ENCODE peak calls at places on chromosomes 2 and 18, in five cellular contexts. One of them, this sample, is unnamed.

GRCh38 chr2:240290432-240291336 is 144.8 kb upstream of the GPC1 start:
- DNase-seq in breast epithelium: peak
- DNase-seq in IMR-90: no peak
- DNase-seq in adrenal gland: no peak
- DNase-seq in H54: no peak
- DNase-seq in this sample: no peak

GRCh38 chr18:9173770-9174233 is 37.2 kb downstream of the ANKRD12 start:
- DNase-seq in breast epithelium: no peak
- DNase-seq in IMR-90: no peak
- DNase-seq in adrenal gland: no peak
- DNase-seq in H54: no peak
- DNase-seq in this sample: no peak

GRCh38 chr2:101843048-101843447 is 145.5 kb downstream of the MAP4K4 start:
- DNase-seq in breast epithelium: no peak
- DNase-seq in IMR-90: no peak
- DNase-seq in adrenal gland: no peak
- DNase-seq in H54: no peak
- DNase-seq in this sample: peak

GRCh38 chr2:127570282-127571250 is 35.1 kb downstream of the MYO7B start:
- DNase-seq in breast epithelium: no peak
- DNase-seq in IMR-90: peak
- DNase-seq in adrenal gland: peak
- DNase-seq in H54: no peak
- DNase-seq in this sample: no peak

GRCh38 chr2:230985519-230986231 is 10.2 kb upstream of the SPATA3 start:
- DNase-seq in breast epithelium: no peak
- DNase-seq in IMR-90: no peak
- DNase-seq in adrenal gland: no peak
- DNase-seq in H54: no peak
- DNase-seq in this sample: no peak

GRCh38 chr2:208608436-208608835 is 201.8 kb downstream of the PTH2R start:
- DNase-seq in breast epithelium: no peak
- DNase-seq in IMR-90: no peak
- DNase-seq in adrenal gland: no peak
- DNase-seq in H54: no peak
- DNase-seq in this sample: no peak

GRCh38 chr18:7618821-7619410 is 51.8 kb downstream of the PTPRM start:
- DNase-seq in breast epithelium: no peak
- DNase-seq in IMR-90: no peak
- DNase-seq in adrenal gland: no peak
- DNase-seq in H54: no peak
- DNase-seq in this sample: no peak

GRCh38 chr2:217297096-217297495 is 437.2 kb upstream of the TNP1 start:
- DNase-seq in breast epithelium: no peak
- DNase-seq in IMR-90: no peak
- DNase-seq in adrenal gland: no peak
- DNase-seq in H54: no peak
- DNase-seq in this sample: no peak

GRCh38 chr18:49062832-49063226 is 112.1 kb upstream of the SMAD7 start:
- DNase-seq in breast epithelium: no peak
- DNase-seq in IMR-90: no peak
- DNase-seq in adrenal gland: no peak
- DNase-seq in H54: no peak
- DNase-seq in this sample: no peak

GRCh38 chr18:73235491-73235890 is 367.7 kb upstream of the NETO1 start:
- DNase-seq in breast epithelium: no peak
- DNase-seq in IMR-90: peak
- DNase-seq in adrenal gland: no peak
- DNase-seq in H54: no peak
- DNase-seq in this sample: no peak

GRCh38 chr18:32351014-32351413 is 119.7 kb downstream of the GAREM1 start:
- DNase-seq in breast epithelium: no peak
- DNase-seq in IMR-90: peak
- DNase-seq in adrenal gland: no peak
- DNase-seq in H54: no peak
- DNase-seq in this sample: no peak

GRCh38 chr2:237240252-237240651 is 154.6 kb downstream of the COPS8 start:
- DNase-seq in breast epithelium: no peak
- DNase-seq in IMR-90: no peak
- DNase-seq in adrenal gland: no peak
- DNase-seq in H54: no peak
- DNase-seq in this sample: no peak

GRCh38 chr18:9868857-9869712 is 16.7 kb upstream of the TXNDC2 start:
- DNase-seq in breast epithelium: no peak
- DNase-seq in IMR-90: no peak
- DNase-seq in adrenal gland: no peak
- DNase-seq in H54: no peak
- DNase-seq in this sample: no peak

GRCh38 chr2:135150711-135151110 is 98.6 kb downstream of the RAB3GAP1 start:
- DNase-seq in breast epithelium: no peak
- DNase-seq in IMR-90: no peak
- DNase-seq in adrenal gland: no peak
- DNase-seq in H54: no peak
- DNase-seq in this sample: no peak

GRCh38 chr2:19357383-19358241 is 811 bp downstream of the OSR1 start:
- DNase-seq in breast epithelium: no peak
- DNase-seq in IMR-90: peak
- DNase-seq in adrenal gland: no peak
- DNase-seq in H54: no peak
- DNase-seq in this sample: peak

GRCh38 chr2:39024833-39025232 is 96.0 kb downstream of the SOS1 start:
- DNase-seq in breast epithelium: no peak
- DNase-seq in IMR-90: peak
- DNase-seq in adrenal gland: no peak
- DNase-seq in H54: no peak
- DNase-seq in this sample: no peak

GRCh38 chr2:165927353-165927752 is 26.2 kb downstream of the TTC21B start:
- DNase-seq in breast epithelium: no peak
- DNase-seq in IMR-90: peak
- DNase-seq in adrenal gland: no peak
- DNase-seq in H54: no peak
- DNase-seq in this sample: no peak

GRCh38 chr2:95052804-95053535 is 27.5 kb downstream of the MAL start:
- DNase-seq in breast epithelium: no peak
- DNase-seq in IMR-90: no peak
- DNase-seq in adrenal gland: no peak
- DNase-seq in H54: no peak
- DNase-seq in this sample: no peak

GRCh38 chr18:29169599-29169998 is 992.7 kb upstream of the CDH2 start:
- DNase-seq in breast epithelium: no peak
- DNase-seq in IMR-90: no peak
- DNase-seq in adrenal gland: no peak
- DNase-seq in H54: no peak
- DNase-seq in this sample: no peak
- TF ChIP-seq POLR2A in breast epithelium: no peak
- TF ChIP-seq POLR2A in IMR-90: no peak
- TF ChIP-seq POLR2A in adrenal gland: no peak
- TF ChIP-seq POLR2A in H54: no peak
- TF ChIP-seq POLR2A in this sample: no peak

GRCh38 chr2:211328126-211328525 is 771.7 kb downstream of the CPS1 start:
- DNase-seq in breast epithelium: no peak
- DNase-seq in IMR-90: no peak
- DNase-seq in adrenal gland: no peak
- DNase-seq in H54: no peak
- DNase-seq in this sample: no peak

GRCh38 chr2:211333377-211333776 is 777.0 kb downstream of the CPS1 start:
- DNase-seq in breast epithelium: no peak
- DNase-seq in IMR-90: no peak
- DNase-seq in adrenal gland: no peak
- DNase-seq in H54: no peak
- DNase-seq in this sample: no peak

GRCh38 chr2:211329882-211330281 is 773.5 kb downstream of the CPS1 start:
- DNase-seq in breast epithelium: no peak
- DNase-seq in IMR-90: no peak
- DNase-seq in adrenal gland: no peak
- DNase-seq in H54: no peak
- DNase-seq in this sample: no peak

GRCh38 chr2:211329421-211329820 is 773.0 kb downstream of the CPS1 start:
- DNase-seq in breast epithelium: no peak
- DNase-seq in IMR-90: no peak
- DNase-seq in adrenal gland: no peak
- DNase-seq in H54: no peak
- DNase-seq in this sample: no peak

DNA sequence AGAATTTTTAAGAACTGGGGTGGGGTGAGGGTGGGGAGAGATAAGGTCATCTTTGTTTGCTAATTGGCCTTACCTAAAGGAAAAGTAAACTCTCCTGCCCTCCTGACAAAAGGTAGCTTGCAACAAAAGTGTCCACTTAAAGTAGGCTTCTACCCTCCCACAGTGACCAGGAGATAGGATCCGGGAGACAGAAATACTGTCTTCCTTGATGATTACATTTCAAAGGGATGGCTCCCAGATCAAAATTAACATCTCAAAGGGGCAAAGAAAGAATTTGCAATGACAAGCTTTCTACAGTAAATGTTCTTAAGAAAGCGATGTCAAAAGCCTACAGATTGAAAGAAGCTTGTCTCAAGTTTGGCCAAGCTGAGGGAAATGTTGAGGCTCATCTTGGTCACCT is 775.3 kb downstream of the CPS1 start:
- DNase-seq in breast epithelium: no peak
- DNase-seq in IMR-90: no peak
- DNase-seq in adrenal gland: no peak
- DNase-seq in H54: no peak
- DNase-seq in this sample: no peak
- TF ChIP-seq POLR2A in breast epithelium: no peak
- TF ChIP-seq POLR2A in IMR-90: no peak
- TF ChIP-seq POLR2A in adrenal gland: no peak
- TF ChIP-seq POLR2A in H54: no peak
- TF ChIP-seq POLR2A in this sample: no peak

GRCh38 chr18:62715829-62716678 is 713 bp downstream of the PHLPP1 start:
- DNase-seq in breast epithelium: peak
- DNase-seq in IMR-90: peak
- DNase-seq in adrenal gland: peak
- DNase-seq in H54: peak
- DNase-seq in this sample: peak

GRCh38 chr18:62714671-62715438 is 486 bp upstream of the PHLPP1 start:
- DNase-seq in breast epithelium: peak
- DNase-seq in IMR-90: peak
- DNase-seq in adrenal gland: peak
- DNase-seq in H54: peak
- DNase-seq in this sample: peak

GRCh38 chr18:62713651-62714247 is 1.6 kb upstream of the PHLPP1 start:
- DNase-seq in breast epithelium: no peak
- DNase-seq in IMR-90: peak
- DNase-seq in adrenal gland: no peak
- DNase-seq in H54: no peak
- DNase-seq in this sample: no peak

GRCh38 chr18:62716679-62717058 is 1.3 kb downstream of the PHLPP1 start:
- DNase-seq in breast epithelium: no peak
- DNase-seq in IMR-90: no peak
- DNase-seq in adrenal gland: peak
- DNase-seq in H54: peak
- DNase-seq in this sample: peak

GRCh38 chr18:62715439-62715792 is at the start of gene PHLPP1:
- DNase-seq in breast epithelium: no peak
- DNase-seq in IMR-90: no peak
- DNase-seq in adrenal gland: no peak
- DNase-seq in H54: no peak
- DNase-seq in this sample: no peak
- TF ChIP-seq POLR2A in breast epithelium: peak
- TF ChIP-seq POLR2A in IMR-90: no peak
- TF ChIP-seq POLR2A in adrenal gland: peak
- TF ChIP-seq POLR2A in H54: peak
- TF ChIP-seq POLR2A in this sample: no peak

DNA sequence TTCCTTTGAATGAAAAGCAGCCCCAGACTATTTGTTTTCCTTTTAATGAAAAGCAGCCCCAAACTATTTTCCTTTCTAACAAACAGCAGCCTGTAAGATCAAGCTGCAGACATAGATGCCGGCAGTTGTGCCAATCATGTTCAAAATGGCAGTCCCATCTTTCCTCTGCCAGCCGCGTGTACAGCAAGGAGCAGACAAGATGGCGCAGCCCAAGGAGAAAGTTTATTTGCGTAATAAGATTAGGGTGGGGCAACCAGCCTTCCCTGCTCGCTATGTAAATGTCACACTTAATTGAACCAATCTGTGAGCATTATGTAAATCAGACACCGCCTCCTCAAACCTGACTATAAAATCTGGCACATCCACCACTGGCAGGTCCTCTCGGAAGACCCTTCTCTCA is 226.0 kb downstream of the TGIF1 start:
- DNase-seq in breast epithelium: no peak
- DNase-seq in IMR-90: no peak
- DNase-seq in adrenal gland: no peak
- DNase-seq in H54: no peak
- DNase-seq in this sample: no peak
- TF ChIP-seq POLR2A in breast epithelium: no peak
- TF ChIP-seq POLR2A in IMR-90: no peak
- TF ChIP-seq POLR2A in adrenal gland: no peak
- TF ChIP-seq POLR2A in H54: no peak
- TF ChIP-seq POLR2A in this sample: no peak

GRCh38 chr18:33579147-33579867 is 1.3 kb downstream of the ASXL3 start:
- DNase-seq in breast epithelium: no peak
- DNase-seq in IMR-90: no peak
- DNase-seq in adrenal gland: no peak
- DNase-seq in H54: no peak
- DNase-seq in this sample: no peak

GRCh38 chr18:33578371-33579146 is 540 bp downstream of the ASXL3 start:
- DNase-seq in breast epithelium: no peak
- DNase-seq in IMR-90: no peak
- DNase-seq in adrenal gland: peak
- DNase-seq in H54: no peak
- DNase-seq in this sample: peak

GRCh38 chr18:33579868-33580205 is 1.8 kb downstream of the ASXL3 start:
- DNase-seq in breast epithelium: no peak
- DNase-seq in IMR-90: no peak
- DNase-seq in adrenal gland: no peak
- DNase-seq in H54: no peak
- DNase-seq in this sample: no peak

GRCh38 chr18:33576999-33577687 is 876 bp upstream of the ASXL3 start:
- DNase-seq in breast epithelium: no peak
- DNase-seq in IMR-90: no peak
- DNase-seq in adrenal gland: no peak
- DNase-seq in H54: no peak
- DNase-seq in this sample: no peak

GRCh38 chr18:33577688-33578370 is at the start of gene ASXL3:
- DNase-seq in breast epithelium: no peak
- DNase-seq in IMR-90: no peak
- DNase-seq in adrenal gland: peak
- DNase-seq in H54: no peak
- DNase-seq in this sample: peak
- TF ChIP-seq POLR2A in breast epithelium: no peak
- TF ChIP-seq POLR2A in IMR-90: no peak
- TF ChIP-seq POLR2A in adrenal gland: no peak
- TF ChIP-seq POLR2A in H54: no peak
- TF ChIP-seq POLR2A in this sample: no peak